ENCODE peak calls at places on chromosomes 5 and 9, in four cellular contexts. N, C, F and O are unnamed samples.
A peak's percentile ranks its signal among the peaks of the same experiment; 100 is the strongest.

GRCh38 chr5:151798674-151799073 is 26.9 kb downstream of the G3BP1 start:
- DNase-seq in N (no peak), F (no peak), C (no peak), O (no peak)

GRCh38 chr5:150590979-150591411 is 49.5 kb upstream of the SYNPO start:
- DNase-seq in C (peak; percentile 65), F (peak; percentile 28), N (no peak), O (no peak)

GRCh38 chr5:51225671-51226419 is 157.4 kb upstream of the ISL1 start:
- DNase-seq in C (peak; percentile 32), N (no peak), F (no peak), O (no peak)

GRCh38 chr9:96574931-96575351 is 44.7 kb downstream of the CDC14B start:
- DNase-seq in N (no peak), F (no peak), C (no peak), O (no peak)

GRCh38 chr5:150057052-150057451 is 29.3 kb downstream of the CSF1R start:
- DNase-seq in F (no peak), C (no peak), N (no peak), O (no peak)

GRCh38 chr9:35029852-35030251 is 40.3 kb downstream of the DNAJB5 start:
- DNase-seq in N (no peak), F (no peak), C (no peak), O (no peak)

GRCh38 chr5:140633081-140633471 is at the start of gene CD14:
- DNase-seq in F (no peak), C (no peak), N (no peak), O (peak; percentile 94)

GRCh38 chr5:175652741-175653663 is 4.9 kb upstream of the HRH2 start:
- DNase-seq in N (no peak), C (no peak), F (no peak), O (no peak)

GRCh38 chr9:87656485-87656884 is 69.4 kb upstream of the CTSL start:
- DNase-seq in F (no peak), N (no peak), C (no peak), O (no peak)

GRCh38 chr9:129272348-129273025 is 94.4 kb upstream of the IER5L start:
- DNase-seq in F (no peak), N (no peak), C (no peak), O (no peak)

GRCh38 chr9:5326893-5327548 is 12.7 kb downstream of the RLN1 start:
- DNase-seq in F (peak; percentile 8), C (peak; percentile 60), N (peak; percentile 38), O (peak; percentile 90)

GRCh38 chr9:36210722-36211121 is 20.0 kb downstream of the CLTA start:
- DNase-seq in F (no peak), N (no peak), C (no peak), O (no peak)

GRCh38 chr5:42057254-42057690 is 132.2 kb downstream of the FBXO4 start:
- DNase-seq in F (peak; percentile 59), C (peak; percentile 54), N (peak; percentile 31), O (no peak)

GRCh38 chr5:94670726-94671125 is 52.3 kb downstream of the SLF1 start:
- DNase-seq in C (no peak), N (no peak), F (no peak), O (no peak)

GRCh38 chr5:52799358-52799982 is 11.8 kb downstream of the ITGA1 start:
- DNase-seq in N (peak; percentile 46), F (peak; percentile 20), C (peak; percentile 66), O (no peak)

GRCh38 chr9:87853843-87854242 is 28.8 kb upstream of the SPATA31E1 start:
- DNase-seq in F (no peak), C (no peak), N (no peak), O (no peak)

GRCh38 chr5:103668281-103668680 is 105.7 kb upstream of the NUDT12 start:
- DNase-seq in C (no peak), F (no peak), N (no peak), O (no peak)

GRCh38 chr9:27344776-27345175 is 47.8 kb upstream of the EQTN start:
- DNase-seq in C (no peak), N (no peak), F (no peak), O (no peak)

GRCh38 chr9:114911167-114911821 is 19.1 kb downstream of the TNFSF8 start:
- DNase-seq in F (peak; percentile 23), N (no peak), C (peak; percentile 68), O (no peak)

GRCh38 chr9:18424132-18424531 is 49.8 kb upstream of the ADAMTSL1 start:
- DNase-seq in F (no peak), C (no peak), N (no peak), O (no peak)

GRCh38 chr9:113682297-113682771 is 193.8 kb upstream of the ZNF618 start:
- DNase-seq in C (peak; percentile 89), N (peak; percentile 66), F (peak; percentile 82), O (peak; percentile 94)

GRCh38 chr9:113687107-113687679 is 188.9 kb upstream of the ZNF618 start:
- DNase-seq in C (no peak), F (no peak), N (no peak), O (no peak)

GRCh38 chr9:113692264-113692663 is 183.8 kb upstream of the ZNF618 start:
- DNase-seq in N (no peak), F (no peak), C (no peak), O (no peak)

GRCh38 chr9:113690055-113690740 is 185.9 kb upstream of the ZNF618 start:
- DNase-seq in C (no peak), N (no peak), F (no peak), O (no peak)

DNA sequence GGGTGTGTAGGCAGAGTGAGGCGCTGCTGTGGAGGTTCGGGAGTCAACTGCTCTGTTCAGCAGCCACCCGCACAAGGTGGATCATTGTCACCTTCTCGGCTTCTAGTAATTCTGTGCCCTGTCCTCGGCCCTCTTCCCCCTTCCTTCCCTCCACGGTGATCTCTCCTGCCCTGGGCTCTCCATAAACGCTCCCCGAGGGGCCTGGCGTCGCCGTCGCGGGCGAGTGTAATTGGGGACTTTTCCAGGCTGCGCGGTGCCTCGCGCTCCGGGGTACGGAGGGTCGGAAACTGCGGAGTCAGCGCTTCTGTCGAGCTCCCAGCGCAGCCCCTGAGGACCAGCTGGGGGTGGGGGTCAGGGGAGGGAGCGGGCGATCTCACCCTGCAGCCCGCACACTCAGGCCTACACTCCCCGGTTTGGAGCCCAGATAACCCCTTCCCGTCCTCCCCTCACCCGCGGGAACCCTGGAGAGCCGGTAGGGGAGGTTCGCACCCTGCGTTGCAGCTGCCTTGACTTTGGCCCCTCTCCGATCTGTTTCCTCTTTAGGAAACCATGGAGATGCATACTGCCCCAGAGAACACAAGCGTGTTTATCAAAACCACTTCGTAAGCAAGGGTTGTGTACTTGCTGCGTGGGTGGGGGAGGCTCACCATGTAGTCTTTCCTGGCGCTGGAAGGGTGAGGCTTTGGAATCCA is 188.3 kb upstream of the ZNF618 start:
- DNase-seq in F (no peak), C (peak; percentile 54), N (no peak), O (no peak)
- TF ChIP-seq CTCF in F (no peak), C (no peak), N (no peak), O (no peak)

GRCh38 chr9:136629001-136629878 is 33.5 kb upstream of the EGFL7 start:
- DNase-seq in N (no peak), C (no peak), F (no peak), O (no peak)

GRCh38 chr9:136630662-136630992 is 32.1 kb upstream of the EGFL7 start:
- DNase-seq in F (no peak), C (no peak), N (no peak), O (no peak)

GRCh38 chr9:136631038-136632000 is 31.4 kb upstream of the EGFL7 start:
- DNase-seq in F (peak; percentile 91), C (peak; percentile 87), N (peak; percentile 27), O (no peak)

GRCh38 chr9:136628287-136628686 is 34.4 kb upstream of the EGFL7 start:
- DNase-seq in C (no peak), F (peak; percentile 5), N (no peak), O (no peak)

GRCh38 chr9:136629879-136630661 is 32.6 kb upstream of the EGFL7 start:
- DNase-seq in C (peak; percentile 80), N (peak; percentile 36), F (peak; percentile 86), O (no peak)
- TF ChIP-seq CTCF in C (peak; percentile 71), N (peak; percentile 93), F (peak; percentile 50), O (peak; percentile 59)

DNA sequence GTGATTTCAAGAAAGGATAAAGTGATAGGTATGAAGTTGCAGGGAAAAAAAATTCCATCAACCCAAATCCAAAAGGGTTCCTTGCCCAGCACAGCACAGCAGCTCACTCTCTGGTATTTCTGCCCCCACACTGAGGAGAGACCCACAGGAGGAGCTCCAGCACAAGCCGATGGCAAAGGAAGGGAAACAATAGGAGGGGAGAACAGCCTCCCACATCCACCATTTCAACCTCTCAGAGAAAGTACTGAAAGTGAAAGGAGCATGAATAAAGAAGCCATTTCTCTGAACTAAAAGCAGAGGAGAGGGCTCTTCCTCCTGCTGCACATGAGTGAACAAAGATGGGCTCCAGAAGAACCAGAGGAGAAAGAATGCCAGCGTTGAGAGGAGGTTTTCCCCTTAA is 54.9 kb upstream of the ZSWIM6 start:
- DNase-seq in F (no peak), N (no peak), C (no peak), O (no peak)
- TF ChIP-seq CTCF in F (no peak), N (peak; percentile 30), C (peak; percentile 25), O (peak; percentile 36)

GRCh38 chr5:75484605-75485004 is 26.8 kb downstream of the CERT1 start:
- DNase-seq in N (no peak), C (no peak), F (no peak), O (no peak)

GRCh38 chr5:75481024-75481423 is 30.4 kb downstream of the CERT1 start:
- DNase-seq in N (no peak), F (no peak), C (no peak), O (no peak)

DNA sequence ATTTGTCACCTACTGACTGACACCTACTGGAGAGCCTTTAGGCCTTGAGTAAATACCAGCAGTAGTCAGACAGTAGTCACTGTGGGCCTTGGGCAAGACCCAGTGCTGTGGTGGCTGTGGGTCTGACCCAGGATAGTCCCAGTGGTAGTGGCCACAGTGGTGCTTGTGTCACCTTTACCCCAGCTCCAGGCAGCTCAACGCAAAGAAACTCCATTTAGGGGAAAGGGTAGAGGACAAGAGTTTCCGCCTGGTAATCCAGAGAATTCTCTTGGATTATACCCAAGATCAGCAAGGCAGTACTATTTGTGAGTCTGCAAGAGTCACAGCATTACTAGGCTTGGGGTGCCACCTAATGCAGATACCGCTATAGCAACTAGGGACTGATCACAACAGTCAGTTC is 28.9 kb downstream of the CERT1 start:
- DNase-seq in F (no peak), C (no peak), N (no peak), O (no peak)
- TF ChIP-seq CTCF in F (no peak), C (no peak), N (no peak), O (no peak)